ENCODE peak calls at places on chromosomes 11 and 22, in seven cellular contexts. T is esophagus squamous epithelium, X is NB4, I is adrenal gland, A is body of pancreas, N is uterus, K is A549. V is an unnamed sample.

GRCh38 chr11:98003606-98004371 is 1017.0 kb upstream of the CNTN5 start:
- DNase-seq in N (no peak), T (no peak), A (no peak), K (no peak), X (no peak), I (no peak), V (no peak)

GRCh38 chr22:32177221-32177765 is 18.2 kb upstream of the C22orf42 start:
- DNase-seq in T (no peak), K (no peak), A (no peak), I (no peak), X (peak; percentile 20), N (no peak), V (no peak)

GRCh38 chr11:134541951-134542350 is 129.9 kb upstream of the B3GAT1 start:
- DNase-seq in X (no peak), K (no peak), N (no peak), I (no peak), T (no peak), A (no peak), V (no peak)

GRCh38 chr11:103035656-103036434 is 56.1 kb downstream of the DCUN1D5 start:
- DNase-seq in X (peak; percentile 86), A (peak; percentile 43), N (no peak), I (peak; percentile 45), T (no peak), K (peak; percentile 11), V (peak; percentile 78)

GRCh38 chr22:29524440-29525191 is 28.9 kb downstream of the THOC5 start:
- DNase-seq in A (peak; percentile 25), I (peak; percentile 70), T (no peak), X (peak; percentile 55), K (peak; percentile 28), N (no peak), V (peak; percentile 49)

GRCh38 chr11:72821920-72822799 is 7.9 kb downstream of the ATG16L2 start:
- DNase-seq in K (peak; percentile 94), T (no peak), X (no peak), I (peak; percentile 93), N (peak; percentile 87), A (peak; percentile 93), V (peak; percentile 91)

GRCh38 chr11:65338680-65339079 is 5.0 kb downstream of the DPF2 start:
- DNase-seq in T (no peak), K (no peak), N (no peak), X (no peak), I (no peak), A (no peak), V (no peak)

GRCh38 chr11:1340111-1340510 is 30.7 kb upstream of the TOLLIP start:
- DNase-seq in N (no peak), K (no peak), I (no peak), T (no peak), A (no peak), X (no peak), V (no peak)

GRCh38 chr11:78660451-78660850 is 85.8 kb upstream of the NARS2 start:
- DNase-seq in N (no peak), I (no peak), A (no peak), K (no peak), T (no peak), X (no peak), V (no peak)

GRCh38 chr11:60988658-60989057 is 17.2 kb downstream of the CD6 start:
- DNase-seq in N (no peak), K (no peak), X (no peak), I (no peak), T (no peak), A (no peak), V (no peak)

GRCh38 chr11:120128392-120129172 is 9.3 kb downstream of the TRIM29 start:
- DNase-seq in N (peak; percentile 82), A (no peak), I (no peak), T (no peak), X (peak; percentile 41), K (no peak), V (no peak)

GRCh38 chr22:17596226-17596625 is 32.3 kb downstream of the ATP6V1E1 start:
- DNase-seq in A (no peak), I (no peak), N (no peak), T (no peak), K (no peak), X (no peak), V (no peak)

GRCh38 chr11:85718126-85718943 is 32.3 kb upstream of the CCDC89 start:
- DNase-seq in T (no peak), K (no peak), X (no peak), N (no peak), I (no peak), A (no peak), V (no peak)

GRCh38 chr11:85721191-85721590 is 35.2 kb upstream of the CCDC89 start:
- DNase-seq in X (no peak), A (no peak), N (no peak), K (no peak), T (no peak), I (no peak), V (no peak)

GRCh38 chr11:85717360-85717927 is 31.4 kb upstream of the CCDC89 start:
- DNase-seq in X (no peak), N (no peak), K (no peak), T (no peak), A (no peak), I (no peak), V (no peak)

GRCh38 chr11:85723088-85723487 is 37.1 kb upstream of the CCDC89 start:
- DNase-seq in A (no peak), I (no peak), K (no peak), X (no peak), T (no peak), N (no peak), V (no peak)

GRCh38 chr11:85718991-85719807 is 33.2 kb upstream of the CCDC89 start:
- DNase-seq in I (peak; percentile 8), T (no peak), A (no peak), X (no peak), N (no peak), K (peak; percentile 86), V (no peak)
- TF ChIP-seq POLR2A in I (no peak), T (no peak), A (no peak), X (no peak), N (no peak), K (no peak), V (no peak)

GRCh38 chr11:45860764-45861510 is 13.7 kb downstream of the CRY2 start:
- DNase-seq in I (no peak), A (no peak), N (no peak), K (no peak), T (no peak), X (no peak), V (no peak)

GRCh38 chr11:45858751-45859398 is 11.6 kb downstream of the CRY2 start:
- DNase-seq in X (no peak), K (no peak), T (no peak), N (no peak), A (no peak), I (no peak), V (no peak)

GRCh38 chr11:45857834-45858492 is 10.7 kb downstream of the CRY2 start:
- DNase-seq in I (peak; percentile 87), A (peak; percentile 63), T (no peak), N (peak; percentile 64), X (no peak), K (no peak), V (no peak)

GRCh38 chr11:45860348-45860747 is 13.1 kb downstream of the CRY2 start:
- DNase-seq in T (no peak), X (no peak), A (no peak), K (no peak), I (no peak), N (no peak), V (no peak)

DNA sequence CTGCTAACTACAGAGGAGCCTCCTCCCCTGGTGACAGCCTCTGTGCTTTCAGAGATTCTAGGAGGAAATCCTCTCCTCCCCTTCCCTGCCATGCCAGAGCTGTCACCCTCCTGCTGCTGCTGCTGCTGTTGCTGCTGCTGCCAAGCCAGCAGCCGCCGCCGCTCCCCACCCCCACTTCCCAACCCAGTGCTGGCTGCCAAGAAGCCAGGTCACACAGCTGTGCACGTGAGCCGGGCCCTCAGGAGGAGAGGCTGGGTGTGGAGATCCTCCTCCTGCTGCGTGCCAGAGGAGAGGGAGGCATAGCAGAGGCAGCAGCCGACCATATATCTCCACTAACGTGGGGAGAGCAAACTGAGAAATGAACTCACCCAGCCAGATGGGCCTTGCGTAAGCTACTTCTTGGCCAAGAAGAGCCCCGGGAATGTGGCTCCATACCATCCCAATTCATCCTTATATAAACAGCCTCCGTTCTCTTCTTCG is 12.4 kb downstream of the CRY2 start:
- DNase-seq in T (no peak), N (peak; percentile 96), A (peak; percentile 94), K (no peak), I (peak; percentile 97), X (no peak), V (no peak)
- TF ChIP-seq POLR2A in T (no peak), N (no peak), A (no peak), K (no peak), I (no peak), X (no peak), V (no peak)

GRCh38 chr22:35837328-35837727 is 119.7 kb downstream of the APOL5 start:
- DNase-seq in T (no peak), I (no peak), X (no peak), A (no peak), K (no peak), N (no peak), V (no peak)

GRCh38 chr22:35842519-35842913 is 124.8 kb downstream of the APOL5 start:
- DNase-seq in K (no peak), T (no peak), A (no peak), I (no peak), N (no peak), X (no peak), V (no peak)

GRCh38 chr22:35838849-35839646 is 121.4 kb downstream of the APOL5 start:
- DNase-seq in I (peak; percentile 55), K (no peak), T (no peak), N (peak; percentile 78), X (peak; percentile 38), A (no peak), V (no peak)

GRCh38 chr22:35841907-35842518 is 124.3 kb downstream of the APOL5 start:
- DNase-seq in I (no peak), T (no peak), A (no peak), N (no peak), X (no peak), K (no peak), V (no peak)

GRCh38 chr22:35839811-35840739 is 122.4 kb downstream of the APOL5 start:
- DNase-seq in N (peak; percentile 94), K (peak; percentile 62), X (peak; percentile 8), T (peak; percentile 22), A (peak; percentile 79), I (peak; percentile 92), V (peak; percentile 78)
- TF ChIP-seq POLR2A in N (no peak), K (no peak), X (no peak), T (no peak), A (peak; percentile 64), I (peak; percentile 21), V (no peak)

DNA sequence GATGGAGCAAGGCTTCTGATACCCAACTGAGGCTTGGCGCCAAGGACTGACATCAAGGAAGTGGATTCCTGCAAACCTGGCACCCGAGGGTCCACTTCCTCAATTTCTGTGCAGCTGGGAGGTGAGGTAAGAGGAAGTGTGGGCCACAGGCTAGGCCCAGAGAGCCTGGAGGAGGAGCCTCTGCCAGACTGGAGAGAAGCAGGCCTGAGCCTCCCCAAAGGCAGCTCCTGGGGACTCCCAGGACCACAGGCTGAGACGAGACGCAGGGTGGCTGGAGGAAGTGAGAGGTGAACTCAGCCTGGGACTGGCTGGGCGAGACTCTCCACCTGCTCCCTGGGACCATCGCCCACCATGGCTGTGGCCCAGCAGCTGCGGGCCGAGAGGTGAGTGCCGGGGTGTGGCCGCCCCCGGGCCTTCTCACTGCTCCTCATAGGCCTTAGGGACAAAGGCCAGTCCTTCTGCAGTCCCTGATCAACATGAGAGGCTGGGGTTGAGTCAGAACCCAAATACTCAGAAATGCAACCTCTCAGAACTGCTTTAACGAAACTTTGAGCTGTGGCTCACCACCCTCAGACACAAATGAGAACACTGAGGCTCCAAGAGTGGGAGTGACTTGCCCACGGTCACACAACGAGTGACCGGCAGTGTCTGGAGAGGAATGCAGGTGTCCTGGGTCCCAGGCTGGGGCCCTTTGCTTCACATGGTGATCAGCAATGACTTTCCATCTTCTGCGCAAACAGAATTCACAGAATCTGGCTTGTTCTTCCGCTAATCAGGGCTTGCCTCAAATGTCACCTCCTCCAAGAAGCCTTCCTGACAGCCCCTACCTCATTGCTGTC is at the start of gene NCF4:
- DNase-seq in X (peak; percentile 98), I (peak; percentile 56), K (no peak), A (peak; percentile 19), N (no peak), T (peak; percentile 61), V (peak; percentile 36)
- TF ChIP-seq POLR2A in X (peak; percentile 59), I (peak; percentile 27), K (no peak), A (peak; percentile 62), N (no peak), T (no peak), V (peak; percentile 50)